ENCODE peak calls at places on chromosomes 13 and 19, in nine cellular contexts. T is IMR-90; A is uterus; B is HCT116; W is ovary; Y is lower lobe of right lung; N is PC-3; S is CD8-positive, alpha-beta T cell; Q is heart right ventricle. K is an unnamed sample. For H3K4me1, the result is how much of the 10 kb centered on the place peaks cover.

GRCh38 chr19:12936582-12936981 is 1.8 kb upstream of the CALR start:
- DNase-seq in Q (no peak), S (no peak), B (no peak), A (no peak), Y (no peak), T (no peak), N (no peak), W (no peak), K (no peak)

GRCh38 chr13:54174001-54174400 is 1145.4 kb downstream of the OLFM4 start:
- DNase-seq in A (no peak), N (no peak), Q (no peak), W (no peak), B (no peak), T (no peak), Y (no peak), S (no peak), K (no peak)

GRCh38 chr19:4361152-4362037 is 18.0 kb downstream of the MPND start:
- DNase-seq in A (no peak), Q (no peak), S (no peak), N (no peak), Y (peak), B (no peak), W (peak), T (peak), K (no peak)

GRCh38 chr19:48123907-48124675 is 13.5 kb upstream of the PLA2G4C start:
- DNase-seq in T (peak), B (peak), S (no peak), W (no peak), Y (no peak), Q (no peak), A (no peak), N (peak), K (no peak)

GRCh38 chr13:111929036-111929616 is 137.8 kb upstream of the SOX1 start:
- DNase-seq in T (no peak), Q (no peak), Y (no peak), N (no peak), A (no peak), B (no peak), S (no peak), W (peak), K (no peak)

GRCh38 chr13:61036715-61037114 is 378.9 kb downstream of the PCDH20 start:
- DNase-seq in T (no peak), S (no peak), A (no peak), N (peak), Q (no peak), W (no peak), B (no peak), Y (no peak), K (no peak)

GRCh38 chr13:47474326-47474725 is 526.7 kb downstream of the SUCLA2 start:
- DNase-seq in B (no peak), S (no peak), A (no peak), Q (no peak), T (peak), N (no peak), W (no peak), Y (no peak), K (no peak)

GRCh38 chr19:52138614-52139290 is 986 bp downstream of the ZNF616 start:
- DNase-seq in S (peak), Y (no peak), T (peak), B (no peak), Q (no peak), N (peak), W (peak), A (peak), K (peak)

GRCh38 chr19:2227415-2228156 is 8.5 kb downstream of the PLEKHJ1 start:
- DNase-seq in N (no peak), T (no peak), Y (no peak), S (no peak), A (no peak), W (no peak), B (no peak), Q (no peak), K (no peak)

GRCh38 chr19:29404951-29405727 is 120.7 kb upstream of the VSTM2B start:
- DNase-seq in W (peak), T (no peak), Y (no peak), S (no peak), B (no peak), A (peak), N (peak), Q (no peak), K (peak)

GRCh38 chr19:44755219-44755618 is 6.7 kb downstream of the BCL3 start:
- DNase-seq in Y (no peak), N (no peak), B (no peak), S (no peak), Q (no peak), T (no peak), W (no peak), A (no peak), K (no peak)

GRCh38 chr19:44754743-44755066 is 6.2 kb downstream of the BCL3 start:
- DNase-seq in A (no peak), S (no peak), B (no peak), T (no peak), W (no peak), N (no peak), Q (no peak), Y (no peak), K (no peak)

GRCh38 chr19:44752816-44753618 is 4.5 kb downstream of the BCL3 start:
- DNase-seq in W (peak), Y (peak), N (peak), B (no peak), Q (peak), S (peak), A (peak), T (peak), K (peak)

GRCh38 chr19:44753619-44753931 is 5.1 kb downstream of the BCL3 start:
- DNase-seq in W (no peak), S (no peak), N (no peak), T (no peak), Y (no peak), Q (no peak), A (no peak), B (no peak), K (no peak)

GRCh38 chr19:44753932-44754742 is 5.6 kb downstream of the BCL3 start:
- DNase-seq in W (peak), N (peak), Q (peak), A (peak), S (peak), T (peak), B (no peak), Y (peak), K (peak)
- H3K4me1 ChIP-seq in W (under half), N (under half), Q (under half), A (under half), S (half or more), T (half or more), B (under half), Y (half or more), K (half or more)

GRCh38 chr13:28984326-28984725 is 164.2 kb downstream of the MTUS2 start:
- DNase-seq in Q (no peak), Y (no peak), T (no peak), W (no peak), A (no peak), B (no peak), S (no peak), N (no peak), K (no peak)
- H3K4me3 ChIP-seq in Q (no peak), Y (no peak), T (no peak), W (no peak), A (no peak), B (no peak), S (no peak), N (no peak), K (no peak)

DNA sequence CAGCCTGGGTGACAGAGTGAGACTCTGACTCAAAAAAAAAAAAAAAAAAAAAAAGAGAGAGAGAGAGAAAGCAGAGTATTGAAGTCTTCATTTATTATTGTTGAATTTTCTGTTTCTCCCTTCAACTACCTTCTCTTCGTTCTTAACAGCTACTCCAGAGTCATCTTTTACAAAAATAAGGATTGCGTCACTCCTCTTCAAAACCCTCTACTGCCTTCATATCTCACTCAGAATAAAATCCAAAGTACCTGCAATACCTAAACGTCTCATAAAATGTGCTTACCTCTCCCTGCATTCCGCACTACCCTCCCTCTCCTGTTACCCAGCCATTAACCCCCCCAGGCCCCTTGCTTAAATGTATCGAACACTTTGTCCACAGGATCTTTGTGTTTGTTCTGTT is 17.4 kb upstream of the RPL21 start:
- DNase-seq in W (no peak), S (no peak), B (no peak), N (no peak), Y (no peak), T (no peak), Q (no peak), A (no peak), K (no peak)
- TF ChIP-seq CTCF in W (no peak), S (no peak), B (no peak), N (no peak), Y (no peak), T (no peak), Q (no peak), A (no peak), K (no peak)

GRCh38 chr19:54204767-54205468 is 4.3 kb downstream of the RPS9 start:
- DNase-seq in B (no peak), A (no peak), W (no peak), Q (no peak), T (no peak), S (no peak), Y (no peak), N (no peak), K (no peak)
- H3K4me1 ChIP-seq in B (under half), A (under half), W (under half), Q (under half), T (under half), S (half or more), Y (half or more), N (half or more), K (half or more)